ENCODE peak calls at places on chromosome 12, in seven cellular contexts. One of them, this sample, is unnamed.

GRCh38 chr12:48286665-48287064 is 64.1 kb downstream of the ZNF641 start:
- DNase-seq in lower leg skin: no peak
- DNase-seq in psoas muscle: no peak
- DNase-seq in lung: no peak
- DNase-seq in left lung: no peak
- DNase-seq in BJ: no peak
- DNase-seq in AG09309: no peak
- DNase-seq in this sample: no peak

GRCh38 chr12:57309420-57309819 is 58.4 kb upstream of the STAC3 start:
- DNase-seq in lower leg skin: no peak
- DNase-seq in psoas muscle: no peak
- DNase-seq in lung: no peak
- DNase-seq in left lung: no peak
- DNase-seq in BJ: peak
- DNase-seq in AG09309: peak
- DNase-seq in this sample: no peak

GRCh38 chr12:124385219-124385969 is 90.5 kb downstream of the RFLNA start:
- DNase-seq in lower leg skin: no peak
- DNase-seq in psoas muscle: no peak
- DNase-seq in lung: no peak
- DNase-seq in left lung: no peak
- DNase-seq in BJ: no peak
- DNase-seq in AG09309: no peak
- DNase-seq in this sample: no peak

GRCh38 chr12:55929306-55929791 is 1.6 kb upstream of the DGKA start:
- DNase-seq in lower leg skin: no peak
- DNase-seq in psoas muscle: no peak
- DNase-seq in lung: no peak
- DNase-seq in left lung: no peak
- DNase-seq in BJ: no peak
- DNase-seq in AG09309: no peak
- DNase-seq in this sample: no peak

GRCh38 chr12:79661629-79662028 is 29.1 kb downstream of the PAWR start:
- DNase-seq in lower leg skin: no peak
- DNase-seq in psoas muscle: no peak
- DNase-seq in lung: no peak
- DNase-seq in left lung: no peak
- DNase-seq in BJ: no peak
- DNase-seq in AG09309: no peak
- DNase-seq in this sample: no peak

GRCh38 chr12:13390381-13390856 is 193.9 kb downstream of the EMP1 start:
- DNase-seq in lower leg skin: peak
- DNase-seq in psoas muscle: peak
- DNase-seq in lung: peak
- DNase-seq in left lung: peak
- DNase-seq in BJ: peak
- DNase-seq in AG09309: peak
- DNase-seq in this sample: no peak

GRCh38 chr12:64609543-64610091 is 678 bp upstream of the RASSF3 start:
- DNase-seq in lower leg skin: no peak
- DNase-seq in psoas muscle: no peak
- DNase-seq in lung: no peak
- DNase-seq in left lung: no peak
- DNase-seq in BJ: no peak
- DNase-seq in AG09309: no peak
- DNase-seq in this sample: no peak

GRCh38 chr12:120006248-120006975 is 17.4 kb downstream of the BICDL1 start:
- DNase-seq in lower leg skin: no peak
- DNase-seq in psoas muscle: no peak
- DNase-seq in lung: no peak
- DNase-seq in left lung: no peak
- DNase-seq in BJ: no peak
- DNase-seq in AG09309: no peak
- DNase-seq in this sample: no peak

GRCh38 chr12:67453181-67453580 is 184.0 kb downstream of the CAND1 start:
- DNase-seq in lower leg skin: no peak
- DNase-seq in psoas muscle: no peak
- DNase-seq in lung: no peak
- DNase-seq in left lung: no peak
- DNase-seq in BJ: no peak
- DNase-seq in AG09309: no peak
- DNase-seq in this sample: no peak

GRCh38 chr12:87201598-87201997 is 827.6 kb downstream of the C12orf50 start:
- DNase-seq in lower leg skin: no peak
- DNase-seq in psoas muscle: no peak
- DNase-seq in lung: no peak
- DNase-seq in left lung: no peak
- DNase-seq in BJ: no peak
- DNase-seq in AG09309: no peak
- DNase-seq in this sample: no peak

GRCh38 chr12:42961395-42961794 is 371.8 kb upstream of the PRICKLE1 start:
- DNase-seq in lower leg skin: no peak
- DNase-seq in psoas muscle: no peak
- DNase-seq in lung: peak
- DNase-seq in left lung: no peak
- DNase-seq in BJ: peak
- DNase-seq in AG09309: peak
- DNase-seq in this sample: no peak

GRCh38 chr12:62191747-62192485 is 68.3 kb upstream of the USP15 start:
- DNase-seq in lower leg skin: no peak
- DNase-seq in psoas muscle: peak
- DNase-seq in lung: no peak
- DNase-seq in left lung: peak
- DNase-seq in BJ: no peak
- DNase-seq in AG09309: no peak
- DNase-seq in this sample: no peak

GRCh38 chr12:124551268-124552144 is 15.9 kb downstream of the NCOR2 start:
- DNase-seq in lower leg skin: peak
- DNase-seq in psoas muscle: peak
- DNase-seq in lung: peak
- DNase-seq in left lung: peak
- DNase-seq in BJ: no peak
- DNase-seq in AG09309: no peak
- DNase-seq in this sample: no peak

GRCh38 chr12:109740694-109741245 is 27.1 kb downstream of the FAM222A start:
- DNase-seq in lower leg skin: no peak
- DNase-seq in psoas muscle: peak
- DNase-seq in lung: no peak
- DNase-seq in left lung: peak
- DNase-seq in BJ: no peak
- DNase-seq in AG09309: no peak
- DNase-seq in this sample: no peak

GRCh38 chr12:124769166-124769530 is 94.5 kb downstream of the SCARB1 start:
- DNase-seq in lower leg skin: no peak
- DNase-seq in psoas muscle: no peak
- DNase-seq in lung: no peak
- DNase-seq in left lung: no peak
- DNase-seq in BJ: no peak
- DNase-seq in AG09309: no peak
- DNase-seq in this sample: no peak

GRCh38 chr12:42741771-42742510 is 152.4 kb upstream of the PRICKLE1 start:
- DNase-seq in lower leg skin: no peak
- DNase-seq in psoas muscle: no peak
- DNase-seq in lung: no peak
- DNase-seq in left lung: no peak
- DNase-seq in BJ: peak
- DNase-seq in AG09309: peak
- DNase-seq in this sample: peak

GRCh38 chr12:120909633-120910318 is 5.6 kb upstream of the SPPL3 start:
- DNase-seq in lower leg skin: no peak
- DNase-seq in psoas muscle: no peak
- DNase-seq in lung: no peak
- DNase-seq in left lung: no peak
- DNase-seq in BJ: no peak
- DNase-seq in AG09309: no peak
- DNase-seq in this sample: no peak

GRCh38 chr12:14936224-14936861 is 2.0 kb downstream of the ERP27 start:
- DNase-seq in lower leg skin: no peak
- DNase-seq in psoas muscle: no peak
- DNase-seq in lung: no peak
- DNase-seq in left lung: no peak
- DNase-seq in BJ: no peak
- DNase-seq in AG09309: no peak
- DNase-seq in this sample: no peak

GRCh38 chr12:40915172-40915571 is 222.9 kb downstream of the CNTN1 start:
- DNase-seq in lower leg skin: no peak
- DNase-seq in psoas muscle: no peak
- DNase-seq in lung: no peak
- DNase-seq in left lung: no peak
- DNase-seq in BJ: no peak
- DNase-seq in AG09309: no peak
- DNase-seq in this sample: no peak

GRCh38 chr12:501722-502447 is 42.1 kb downstream of the B4GALNT3 start:
- DNase-seq in lower leg skin: no peak
- DNase-seq in psoas muscle: peak
- DNase-seq in lung: no peak
- DNase-seq in left lung: no peak
- DNase-seq in BJ: no peak
- DNase-seq in AG09309: no peak
- DNase-seq in this sample: no peak

GRCh38 chr12:118357327-118358007 is 15.2 kb downstream of the TAOK3 start:
- DNase-seq in lower leg skin: peak
- DNase-seq in psoas muscle: no peak
- DNase-seq in lung: peak
- DNase-seq in left lung: no peak
- DNase-seq in BJ: no peak
- DNase-seq in AG09309: no peak
- DNase-seq in this sample: peak

GRCh38 chr12:66301944-66302826 is at the start of gene HELB:
- DNase-seq in lower leg skin: peak
- DNase-seq in psoas muscle: peak
- DNase-seq in lung: peak
- DNase-seq in left lung: peak
- DNase-seq in BJ: peak
- DNase-seq in AG09309: peak
- DNase-seq in this sample: peak

GRCh38 chr12:99605-100004 is 33.0 kb downstream of the IQSEC3 start:
- DNase-seq in lower leg skin: no peak
- DNase-seq in psoas muscle: no peak
- DNase-seq in lung: no peak
- DNase-seq in left lung: no peak
- DNase-seq in BJ: no peak
- DNase-seq in AG09309: no peak
- DNase-seq in this sample: no peak

GRCh38 chr12:131826064-131826928 is 1.9 kb upstream of the MMP17 start:
- DNase-seq in lower leg skin: no peak
- DNase-seq in psoas muscle: no peak
- DNase-seq in lung: no peak
- DNase-seq in left lung: no peak
- DNase-seq in BJ: no peak
- DNase-seq in AG09309: no peak
- DNase-seq in this sample: no peak

GRCh38 chr12:19643635-19644034 is 204.3 kb downstream of the AEBP2 start:
- DNase-seq in lower leg skin: no peak
- DNase-seq in psoas muscle: no peak
- DNase-seq in lung: no peak
- DNase-seq in left lung: no peak
- DNase-seq in BJ: no peak
- DNase-seq in AG09309: peak
- DNase-seq in this sample: peak

GRCh38 chr12:86663691-86664090 is 407.5 kb upstream of the MGAT4C start:
- DNase-seq in lower leg skin: no peak
- DNase-seq in psoas muscle: no peak
- DNase-seq in lung: no peak
- DNase-seq in left lung: no peak
- DNase-seq in BJ: no peak
- DNase-seq in AG09309: no peak
- DNase-seq in this sample: no peak

GRCh38 chr12:68806488-68807237 is 1.3 kb upstream of the MDM2 start:
- DNase-seq in lower leg skin: no peak
- DNase-seq in psoas muscle: no peak
- DNase-seq in lung: no peak
- DNase-seq in left lung: no peak
- DNase-seq in BJ: no peak
- DNase-seq in AG09309: no peak
- DNase-seq in this sample: no peak
- H3K4me3 ChIP-seq in lower leg skin: no peak
- H3K4me3 ChIP-seq in psoas muscle: peak
- H3K4me3 ChIP-seq in lung: no peak
- H3K4me3 ChIP-seq in left lung: no peak
- H3K4me3 ChIP-seq in BJ: no peak
- H3K4me3 ChIP-seq in AG09309: no peak
- H3K4me3 ChIP-seq in this sample: no peak

GRCh38 chr12:52826611-52827498 is 7.3 kb downstream of the KRT79 start:
- DNase-seq in lower leg skin: no peak
- DNase-seq in psoas muscle: no peak
- DNase-seq in lung: no peak
- DNase-seq in left lung: no peak
- DNase-seq in BJ: no peak
- DNase-seq in AG09309: no peak
- DNase-seq in this sample: no peak
- TF ChIP-seq CTCF in lower leg skin: no peak
- TF ChIP-seq CTCF in psoas muscle: no peak
- TF ChIP-seq CTCF in lung: no peak
- TF ChIP-seq CTCF in left lung: no peak
- TF ChIP-seq CTCF in BJ: no peak
- TF ChIP-seq CTCF in AG09309: no peak
- TF ChIP-seq CTCF in this sample: no peak

GRCh38 chr12:115473257-115473956 is 789.4 kb upstream of the TBX3 start:
- DNase-seq in lower leg skin: no peak
- DNase-seq in psoas muscle: no peak
- DNase-seq in lung: no peak
- DNase-seq in left lung: no peak
- DNase-seq in BJ: no peak
- DNase-seq in AG09309: no peak
- DNase-seq in this sample: no peak
- H3K4me3 ChIP-seq in lower leg skin: no peak
- H3K4me3 ChIP-seq in psoas muscle: no peak
- H3K4me3 ChIP-seq in lung: no peak
- H3K4me3 ChIP-seq in left lung: no peak
- H3K4me3 ChIP-seq in BJ: no peak
- H3K4me3 ChIP-seq in AG09309: no peak
- H3K4me3 ChIP-seq in this sample: no peak

GRCh38 chr12:122867701-122868461 is 28.0 kb downstream of the VPS37B start:
- DNase-seq in lower leg skin: no peak
- DNase-seq in psoas muscle: peak
- DNase-seq in lung: no peak
- DNase-seq in left lung: no peak
- DNase-seq in BJ: no peak
- DNase-seq in AG09309: no peak
- DNase-seq in this sample: no peak

GRCh38 chr12:122864894-122865253 is 29.6 kb downstream of the HIP1R start:
- DNase-seq in lower leg skin: no peak
- DNase-seq in psoas muscle: no peak
- DNase-seq in lung: no peak
- DNase-seq in left lung: no peak
- DNase-seq in BJ: no peak
- DNase-seq in AG09309: no peak
- DNase-seq in this sample: no peak

GRCh38 chr12:122866379-122866778 is 29.5 kb downstream of the VPS37B start:
- DNase-seq in lower leg skin: no peak
- DNase-seq in psoas muscle: no peak
- DNase-seq in lung: no peak
- DNase-seq in left lung: no peak
- DNase-seq in BJ: no peak
- DNase-seq in AG09309: no peak
- DNase-seq in this sample: no peak

GRCh38 chr12:122866950-122867607 is 28.8 kb downstream of the VPS37B start:
- DNase-seq in lower leg skin: no peak
- DNase-seq in psoas muscle: peak
- DNase-seq in lung: no peak
- DNase-seq in left lung: no peak
- DNase-seq in BJ: no peak
- DNase-seq in AG09309: no peak
- DNase-seq in this sample: no peak

GRCh38 chr12:122865268-122866231 is 30.3 kb downstream of the HIP1R start:
- DNase-seq in lower leg skin: no peak
- DNase-seq in psoas muscle: no peak
- DNase-seq in lung: no peak
- DNase-seq in left lung: no peak
- DNase-seq in BJ: no peak
- DNase-seq in AG09309: no peak
- DNase-seq in this sample: no peak
- TF ChIP-seq CTCF in lower leg skin: no peak
- TF ChIP-seq CTCF in psoas muscle: no peak
- TF ChIP-seq CTCF in lung: no peak
- TF ChIP-seq CTCF in left lung: no peak
- TF ChIP-seq CTCF in BJ: peak
- TF ChIP-seq CTCF in AG09309: peak
- TF ChIP-seq CTCF in this sample: peak

This sample was measured in HFF-Myc.